ENCODE peak calls at places on chromosomes 2 and 18, in four cellular contexts. A is fibroblast of mammary gland, K is foreskin fibroblast, Q is AG04450. I is an unnamed sample.

GRCh38 chr2:201715459-201715858 is 17.0 kb upstream of the MPP4 start:
- DNase-seq in A (no peak), K (no peak), Q (no peak), I (no peak)

GRCh38 chr2:143708682-143709081 is 579.5 kb downstream of the ARHGAP15 start:
- DNase-seq in A (no peak), Q (no peak), K (no peak), I (no peak)

GRCh38 chr18:5975111-5975622 is 79.8 kb upstream of the TMEM200C start:
- DNase-seq in Q (peak; percentile 49), K (peak; percentile 35), A (peak; percentile 81), I (peak; percentile 70)

GRCh38 chr2:25895620-25896019 is 17.3 kb upstream of the ASXL2 start:
- DNase-seq in A (no peak), K (no peak), Q (no peak), I (no peak)

GRCh38 chr2:37652199-37652640 is 19.2 kb downstream of the CDC42EP3 start:
- DNase-seq in Q (peak; percentile 66), K (peak; percentile 90), A (peak; percentile 98), I (peak; percentile 42)

GRCh38 chr2:173978447-173978846 is 13.3 kb upstream of the SP3 start:
- DNase-seq in Q (no peak), A (peak; percentile 68), K (no peak), I (no peak)

GRCh38 chr2:119721043-119721442 is 38.7 kb upstream of the PTPN4 start:
- DNase-seq in Q (no peak), A (no peak), K (no peak), I (no peak)

GRCh38 chr18:22846088-22846683 is 86.9 kb upstream of the RBBP8 start:
- DNase-seq in K (no peak), Q (no peak), A (peak; percentile 42), I (peak; percentile 55)

GRCh38 chr2:143955416-143956075 is 564.4 kb downstream of the ZEB2 start:
- DNase-seq in A (peak; percentile 75), Q (peak; percentile 44), K (peak; percentile 46), I (peak; percentile 77)

GRCh38 chr2:58796239-58796638 is 555.1 kb upstream of the FANCL start:
- DNase-seq in K (no peak), Q (no peak), A (no peak), I (no peak)

GRCh38 chr2:241726459-241726858 is 8.0 kb upstream of the D2HGDH start:
- DNase-seq in Q (no peak), A (no peak), K (no peak), I (no peak)

GRCh38 chr2:75503048-75503607 is 57.6 kb downstream of the EVA1A start:
- DNase-seq in Q (peak; percentile 45), A (peak; percentile 74), K (peak; percentile 68), I (peak; percentile 48)

GRCh38 chr18:10142056-10142455 is 228.2 kb downstream of the VAPA start:
- DNase-seq in Q (no peak), K (no peak), A (no peak), I (peak; percentile 7)

GRCh38 chr2:134783912-134784311 is 54.5 kb upstream of the ACMSD start:
- DNase-seq in A (no peak), Q (no peak), K (no peak), I (no peak)

GRCh38 chr2:85702172-85702571 is 8.0 kb downstream of the GNLY start:
- DNase-seq in Q (no peak), K (peak; percentile 37), A (peak; percentile 84), I (peak; percentile 54)

GRCh38 chr2:175445276-175445675 is 263.8 kb upstream of the ATP5MC3 start:
- DNase-seq in Q (no peak), A (no peak), K (no peak), I (no peak)

DNA sequence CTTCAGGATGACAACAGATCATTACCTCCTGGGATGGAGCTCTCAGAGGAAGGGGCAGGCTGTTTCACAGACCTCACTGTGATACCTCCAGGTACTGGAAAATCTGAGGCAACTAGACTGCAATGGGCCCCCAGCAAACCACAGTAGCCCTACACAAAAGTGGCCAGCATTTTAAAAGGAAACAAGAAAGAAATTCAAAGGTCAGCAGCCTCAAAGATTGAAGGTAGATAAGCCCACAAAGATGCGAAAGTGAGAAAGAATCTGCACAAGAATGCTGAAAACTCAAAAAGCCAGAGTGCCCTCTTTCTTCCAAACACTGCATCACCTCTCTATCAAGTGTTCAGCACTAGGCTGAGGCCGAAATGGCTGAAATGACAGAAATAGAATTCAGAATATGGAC is 499.5 kb upstream of the CHAC2 start:
- DNase-seq in Q (no peak), K (no peak), A (no peak), I (no peak)
- TF ChIP-seq CTCF in Q (peak; percentile 37), K (no peak), A (no peak), I (no peak)

GRCh38 chr18:79797518-79798345 is at the start of gene KCNG2:
- DNase-seq in A (peak; percentile 16), K (no peak), Q (no peak), I (peak; percentile 39)
- H3K4me3 ChIP-seq in A (peak within 1 kb of the TSS; percentile 1), K (no peak within 1 kb of the TSS), Q (peak within 1 kb of the TSS; percentile 46), I (peak within 1 kb of the TSS; percentile 70)

DNA sequence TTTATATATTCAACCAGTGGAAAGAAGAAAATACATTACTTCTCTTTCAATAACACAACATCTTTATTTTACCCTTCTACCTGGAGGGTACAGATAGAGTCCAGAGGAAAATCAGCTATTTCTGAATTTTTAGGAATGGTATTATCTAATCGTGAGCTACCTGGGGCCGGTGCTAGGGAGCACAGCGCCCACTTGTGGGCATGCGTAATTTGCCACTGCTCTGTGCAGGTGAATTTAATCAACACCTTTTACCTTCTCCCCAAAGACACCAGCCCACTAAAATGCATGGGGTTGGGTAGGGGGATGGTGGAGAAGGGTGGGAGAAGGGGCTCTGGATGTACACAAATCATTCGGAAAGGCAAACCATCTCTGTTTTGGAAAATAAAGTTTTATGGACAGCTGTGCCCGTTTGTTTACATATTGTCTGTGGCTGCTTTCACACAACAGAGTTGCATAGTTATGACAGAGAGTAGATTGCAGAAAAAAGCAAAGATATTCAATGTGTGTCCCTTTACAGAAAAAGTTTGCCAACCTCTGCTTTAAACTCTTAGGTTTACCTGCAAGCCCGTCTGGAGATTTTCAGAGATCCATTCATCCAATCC is 51.5 kb upstream of the DCC start:
- DNase-seq in Q (no peak), A (no peak), K (peak; percentile 4), I (peak; percentile 6)
- TF ChIP-seq CTCF in Q (peak; percentile 45), A (peak; percentile 39), K (no peak), I (no peak)

GRCh38 chr18:45997689-45998088 is 30.6 kb upstream of the EPG5 start:
- DNase-seq in K (no peak), A (no peak), Q (no peak), I (no peak)
- H3K4me3 ChIP-seq in K (no peak overlapping the region), A (no peak overlapping the region), Q (no peak overlapping the region), I (no peak overlapping the region)

GRCh38 chr2:219836647-219837177 is 209.3 kb downstream of the SLC4A3 start:
- DNase-seq in K (peak; percentile 11), A (peak; percentile 51), Q (no peak), I (peak; percentile 39)
- TF ChIP-seq CTCF in K (peak; percentile 29), A (peak; percentile 58), Q (peak; percentile 49), I (peak; percentile 22)

GRCh38 chr2:216554755-216555154 is 56.1 kb downstream of the RPL37A start:
- DNase-seq in K (no peak), Q (no peak), A (no peak), I (no peak)

GRCh38 chr2:216557413-216557812 is 58.8 kb downstream of the RPL37A start:
- DNase-seq in A (no peak), K (no peak), Q (no peak), I (no peak)

GRCh38 chr2:216557820-216558219 is 59.2 kb downstream of the RPL37A start:
- DNase-seq in Q (no peak), K (no peak), A (no peak), I (no peak)

GRCh38 chr2:216555274-216555673 is 56.6 kb downstream of the RPL37A start:
- DNase-seq in K (peak; percentile 60), A (no peak), Q (no peak), I (peak; percentile 82)

DNA sequence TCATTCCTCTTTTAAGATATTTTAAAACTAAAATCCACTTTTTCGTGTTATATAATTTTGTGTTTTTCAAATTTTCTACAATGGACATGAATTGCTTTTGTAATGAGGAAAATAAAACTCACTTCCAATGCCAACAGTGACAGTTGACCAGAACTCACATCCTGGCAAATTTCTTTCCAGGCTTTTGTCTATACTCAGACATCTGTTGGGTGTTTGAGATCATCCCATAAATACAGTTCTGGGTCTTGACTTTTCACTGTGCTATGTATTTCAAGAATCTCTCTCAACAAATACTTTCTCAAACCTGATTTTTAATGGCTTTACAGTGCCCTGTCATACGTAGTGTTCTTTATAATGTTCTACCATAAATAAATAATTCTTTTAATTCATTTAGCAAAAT is 57.6 kb downstream of the RPL37A start:
- DNase-seq in K (no peak), A (no peak), Q (no peak), I (no peak)
- H3K4me3 ChIP-seq in K (no peak overlapping the region), A (no peak overlapping the region), Q (no peak overlapping the region), I (no peak overlapping the region)

I was measured in cardiac fibroblast.